ENCODE peak calls at places on chromosomes 2 and 18, in four cellular contexts. One of them, this sample, is unnamed. For H3K4me1, the result is how much of the 10 kb centered on the place peaks cover.

GRCh38 chr2:27078267-27079194 is at the start of gene EMILIN1:
- DNase-seq in CD8-positive, alpha-beta T cell: no peak
- DNase-seq in suprapubic skin: peak
- DNase-seq in IMR-90: peak
- DNase-seq in this sample: no peak

GRCh38 chr18:9449580-9449979 is 25.7 kb upstream of the RALBP1 start:
- DNase-seq in CD8-positive, alpha-beta T cell: no peak
- DNase-seq in suprapubic skin: no peak
- DNase-seq in IMR-90: no peak
- DNase-seq in this sample: no peak

GRCh38 chr18:2337552-2338141 is 233.7 kb downstream of the METTL4 start:
- DNase-seq in suprapubic skin: no peak
- DNase-seq in IMR-90: peak
- DNase-seq in CD8-positive, alpha-beta T cell: peak
- DNase-seq in this sample: no peak

GRCh38 chr2:233418052-233418760 is 63.9 kb downstream of the DGKD start:
- DNase-seq in IMR-90: no peak
- DNase-seq in CD8-positive, alpha-beta T cell: no peak
- DNase-seq in suprapubic skin: peak
- DNase-seq in this sample: no peak

GRCh38 chr2:231321556-231322334 is 73.8 kb upstream of the B3GNT7 start:
- DNase-seq in IMR-90: no peak
- DNase-seq in CD8-positive, alpha-beta T cell: no peak
- DNase-seq in suprapubic skin: peak
- DNase-seq in this sample: no peak

GRCh38 chr2:156125018-156125417 is 207.5 kb downstream of the NR4A2 start:
- DNase-seq in IMR-90: no peak
- DNase-seq in CD8-positive, alpha-beta T cell: no peak
- DNase-seq in suprapubic skin: no peak
- DNase-seq in this sample: no peak

GRCh38 chr2:222859786-222860726 is 780 bp upstream of the ACSL3 start:
- DNase-seq in IMR-90: peak
- DNase-seq in suprapubic skin: no peak
- DNase-seq in CD8-positive, alpha-beta T cell: no peak
- DNase-seq in this sample: no peak

GRCh38 chr2:167196461-167197252 is 308.4 kb downstream of the XIRP2 start:
- DNase-seq in suprapubic skin: no peak
- DNase-seq in IMR-90: peak
- DNase-seq in CD8-positive, alpha-beta T cell: no peak
- DNase-seq in this sample: no peak

GRCh38 chr2:42047488-42048317 is at the start of gene PKDCC:
- DNase-seq in IMR-90: peak
- DNase-seq in CD8-positive, alpha-beta T cell: no peak
- DNase-seq in suprapubic skin: no peak
- DNase-seq in this sample: peak

GRCh38 chr2:3635171-3636008 is 22.6 kb upstream of the ALLC start:
- DNase-seq in suprapubic skin: peak
- DNase-seq in IMR-90: no peak
- DNase-seq in CD8-positive, alpha-beta T cell: no peak
- DNase-seq in this sample: no peak

GRCh38 chr2:62222674-62223073 is 26.8 kb downstream of the B3GNT2 start:
- DNase-seq in CD8-positive, alpha-beta T cell: no peak
- DNase-seq in IMR-90: no peak
- DNase-seq in suprapubic skin: no peak
- DNase-seq in this sample: no peak

GRCh38 chr18:21803495-21803894 is 62.9 kb downstream of the MIB1 start:
- DNase-seq in CD8-positive, alpha-beta T cell: no peak
- DNase-seq in IMR-90: peak
- DNase-seq in suprapubic skin: no peak
- DNase-seq in this sample: no peak

GRCh38 chr18:55658598-55658997 is 70.6 kb upstream of the TCF4 start:
- DNase-seq in IMR-90: no peak
- DNase-seq in CD8-positive, alpha-beta T cell: no peak
- DNase-seq in suprapubic skin: no peak
- DNase-seq in this sample: no peak

GRCh38 chr2:219512524-219513216 is 1.6 kb upstream of the ASIC4 start:
- DNase-seq in suprapubic skin: no peak
- DNase-seq in CD8-positive, alpha-beta T cell: no peak
- DNase-seq in IMR-90: no peak
- DNase-seq in this sample: no peak

GRCh38 chr2:200781626-200782025 is 30.1 kb upstream of the BZW1 start:
- DNase-seq in CD8-positive, alpha-beta T cell: no peak
- DNase-seq in suprapubic skin: no peak
- DNase-seq in IMR-90: no peak
- DNase-seq in this sample: no peak

GRCh38 chr2:235900631-235901030 is 267.6 kb downstream of the GBX2 start:
- DNase-seq in suprapubic skin: no peak
- DNase-seq in IMR-90: peak
- DNase-seq in CD8-positive, alpha-beta T cell: no peak
- DNase-seq in this sample: no peak

GRCh38 chr18:647304-647703 is 10.1 kb upstream of the TYMS start:
- DNase-seq in IMR-90: no peak
- DNase-seq in CD8-positive, alpha-beta T cell: no peak
- DNase-seq in suprapubic skin: no peak
- DNase-seq in this sample: no peak

GRCh38 chr18:650428-650858 is 7.0 kb upstream of the TYMS start:
- DNase-seq in CD8-positive, alpha-beta T cell: no peak
- DNase-seq in IMR-90: no peak
- DNase-seq in suprapubic skin: no peak
- DNase-seq in this sample: no peak

GRCh38 chr18:641224-641623 is 16.2 kb upstream of the TYMS start:
- DNase-seq in CD8-positive, alpha-beta T cell: no peak
- DNase-seq in IMR-90: no peak
- DNase-seq in suprapubic skin: no peak
- DNase-seq in this sample: no peak

GRCh38 chr18:649341-649740 is 8.1 kb upstream of the TYMS start:
- DNase-seq in CD8-positive, alpha-beta T cell: no peak
- DNase-seq in suprapubic skin: no peak
- DNase-seq in IMR-90: peak
- DNase-seq in this sample: no peak

GRCh38 chr18:644395-645004 is 13.0 kb upstream of the TYMS start:
- DNase-seq in IMR-90: no peak
- DNase-seq in suprapubic skin: no peak
- DNase-seq in CD8-positive, alpha-beta T cell: no peak
- DNase-seq in this sample: no peak
- H3K27ac ChIP-seq in IMR-90: no peak
- H3K27ac ChIP-seq in suprapubic skin: no peak
- H3K27ac ChIP-seq in CD8-positive, alpha-beta T cell: no peak
- H3K27ac ChIP-seq in this sample: no peak

GRCh38 chr2:189217546-189217945 is 38.0 kb upstream of the COL5A2 start:
- DNase-seq in suprapubic skin: no peak
- DNase-seq in CD8-positive, alpha-beta T cell: no peak
- DNase-seq in IMR-90: peak
- DNase-seq in this sample: no peak
- H3K4me1 ChIP-seq in suprapubic skin: under half
- H3K4me1 ChIP-seq in CD8-positive, alpha-beta T cell: under half
- H3K4me1 ChIP-seq in IMR-90: under half
- H3K4me1 ChIP-seq in this sample: under half

GRCh38 chr2:226758886-226759660 is 40.5 kb downstream of the IRS1 start:
- DNase-seq in CD8-positive, alpha-beta T cell: no peak
- DNase-seq in suprapubic skin: no peak
- DNase-seq in IMR-90: peak
- DNase-seq in this sample: no peak
- H3K27ac ChIP-seq in CD8-positive, alpha-beta T cell: no peak
- H3K27ac ChIP-seq in suprapubic skin: no peak
- H3K27ac ChIP-seq in IMR-90: peak
- H3K27ac ChIP-seq in this sample: no peak

DNA sequence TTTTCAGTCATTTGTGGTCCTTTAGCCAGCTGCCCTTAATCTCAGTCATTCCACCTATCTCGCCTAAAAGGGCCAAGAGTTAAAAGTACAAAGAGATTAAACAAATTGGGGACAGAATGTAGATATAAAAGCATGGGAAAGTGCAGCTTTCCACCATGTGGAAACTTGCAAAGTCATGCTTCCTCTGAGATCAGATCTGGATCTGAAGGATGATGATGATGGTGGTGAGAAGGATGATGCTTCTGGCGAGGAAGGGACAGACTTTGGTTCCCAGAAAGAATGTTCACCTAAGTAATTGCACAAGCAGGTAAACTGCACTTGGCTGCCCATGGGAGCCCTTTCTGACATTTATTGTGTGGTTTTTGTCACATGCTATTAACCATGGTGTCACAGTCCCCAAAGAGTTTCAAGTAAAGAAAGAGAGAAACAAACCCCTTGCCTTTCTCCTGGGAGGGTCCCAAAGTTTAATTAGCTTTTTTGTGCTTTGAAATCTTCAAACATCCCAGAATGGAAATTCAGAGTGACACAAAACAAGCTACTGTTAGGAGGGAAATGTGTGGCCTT is 34.7 kb downstream of the KLF7 start:
- DNase-seq in suprapubic skin: no peak
- DNase-seq in IMR-90: no peak
- DNase-seq in CD8-positive, alpha-beta T cell: no peak
- DNase-seq in this sample: no peak
- H3K4me1 ChIP-seq in suprapubic skin: under half
- H3K4me1 ChIP-seq in IMR-90: under half
- H3K4me1 ChIP-seq in CD8-positive, alpha-beta T cell: under half
- H3K4me1 ChIP-seq in this sample: under half

DNA sequence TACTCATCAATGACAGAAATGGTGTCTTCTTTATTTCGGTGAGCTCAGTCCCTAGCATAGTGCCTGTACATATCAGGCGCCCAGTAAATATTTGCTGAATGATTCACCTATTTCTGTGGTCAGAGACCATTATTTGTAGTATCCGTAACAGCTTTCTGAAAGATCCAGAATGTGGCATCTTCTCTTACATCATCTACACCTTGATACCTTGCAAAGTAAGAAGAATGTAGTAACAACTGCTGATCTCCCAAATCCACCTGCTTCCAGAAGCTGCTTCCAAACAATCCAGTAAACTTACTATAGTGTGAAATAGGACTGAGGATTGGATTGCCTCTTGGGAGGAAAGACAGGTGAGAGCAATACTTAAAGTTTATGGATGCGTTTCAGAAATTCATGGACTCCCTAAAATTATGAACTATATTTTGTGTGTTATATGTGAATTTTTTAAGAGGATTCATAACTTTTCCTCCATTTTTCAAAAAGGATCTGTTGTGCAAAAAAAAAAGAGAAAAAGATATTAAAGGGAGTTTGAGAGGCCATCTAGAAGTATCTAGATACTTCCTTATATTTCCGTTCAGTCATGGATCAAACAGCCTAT is 945 bp upstream of the ASXL2 start:
- DNase-seq in CD8-positive, alpha-beta T cell: no peak
- DNase-seq in suprapubic skin: no peak
- DNase-seq in IMR-90: peak
- DNase-seq in this sample: no peak
- H3K27ac ChIP-seq in CD8-positive, alpha-beta T cell: peak
- H3K27ac ChIP-seq in suprapubic skin: peak
- H3K27ac ChIP-seq in IMR-90: no peak
- H3K27ac ChIP-seq in this sample: peak

GRCh38 chr2:237689569-237690131 is 62.3 kb downstream of the LRRFIP1 start:
- DNase-seq in suprapubic skin: no peak
- DNase-seq in IMR-90: no peak
- DNase-seq in CD8-positive, alpha-beta T cell: no peak
- DNase-seq in this sample: no peak

GRCh38 chr2:237691200-237691907 is 64.0 kb downstream of the LRRFIP1 start:
- DNase-seq in CD8-positive, alpha-beta T cell: no peak
- DNase-seq in suprapubic skin: peak
- DNase-seq in IMR-90: no peak
- DNase-seq in this sample: no peak

GRCh38 chr2:237693281-237694039 is 66.1 kb downstream of the LRRFIP1 start:
- DNase-seq in suprapubic skin: no peak
- DNase-seq in IMR-90: peak
- DNase-seq in CD8-positive, alpha-beta T cell: no peak
- DNase-seq in this sample: no peak

GRCh38 chr2:237692601-237693079 is 65.3 kb downstream of the LRRFIP1 start:
- DNase-seq in CD8-positive, alpha-beta T cell: no peak
- DNase-seq in suprapubic skin: peak
- DNase-seq in IMR-90: no peak
- DNase-seq in this sample: no peak

GRCh38 chr2:237691908-237692600 is 64.7 kb downstream of the LRRFIP1 start:
- DNase-seq in IMR-90: peak
- DNase-seq in CD8-positive, alpha-beta T cell: peak
- DNase-seq in suprapubic skin: peak
- DNase-seq in this sample: peak
- H3K4me1 ChIP-seq in IMR-90: under half
- H3K4me1 ChIP-seq in CD8-positive, alpha-beta T cell: half or more
- H3K4me1 ChIP-seq in suprapubic skin: half or more
- H3K4me1 ChIP-seq in this sample: half or more

GRCh38 chr2:126973745-126974144 is 75.1 kb downstream of the TEX51 start:
- DNase-seq in suprapubic skin: no peak
- DNase-seq in CD8-positive, alpha-beta T cell: no peak
- DNase-seq in IMR-90: no peak
- DNase-seq in this sample: no peak

GRCh38 chr2:126970583-126970982 is 71.9 kb downstream of the TEX51 start:
- DNase-seq in IMR-90: no peak
- DNase-seq in suprapubic skin: no peak
- DNase-seq in CD8-positive, alpha-beta T cell: no peak
- DNase-seq in this sample: no peak

GRCh38 chr2:126972272-126972626 is 73.6 kb downstream of the TEX51 start:
- DNase-seq in CD8-positive, alpha-beta T cell: no peak
- DNase-seq in suprapubic skin: no peak
- DNase-seq in IMR-90: no peak
- DNase-seq in this sample: no peak

GRCh38 chr2:126971162-126971480 is 72.4 kb downstream of the TEX51 start:
- DNase-seq in CD8-positive, alpha-beta T cell: no peak
- DNase-seq in suprapubic skin: no peak
- DNase-seq in IMR-90: no peak
- DNase-seq in this sample: no peak

DNA sequence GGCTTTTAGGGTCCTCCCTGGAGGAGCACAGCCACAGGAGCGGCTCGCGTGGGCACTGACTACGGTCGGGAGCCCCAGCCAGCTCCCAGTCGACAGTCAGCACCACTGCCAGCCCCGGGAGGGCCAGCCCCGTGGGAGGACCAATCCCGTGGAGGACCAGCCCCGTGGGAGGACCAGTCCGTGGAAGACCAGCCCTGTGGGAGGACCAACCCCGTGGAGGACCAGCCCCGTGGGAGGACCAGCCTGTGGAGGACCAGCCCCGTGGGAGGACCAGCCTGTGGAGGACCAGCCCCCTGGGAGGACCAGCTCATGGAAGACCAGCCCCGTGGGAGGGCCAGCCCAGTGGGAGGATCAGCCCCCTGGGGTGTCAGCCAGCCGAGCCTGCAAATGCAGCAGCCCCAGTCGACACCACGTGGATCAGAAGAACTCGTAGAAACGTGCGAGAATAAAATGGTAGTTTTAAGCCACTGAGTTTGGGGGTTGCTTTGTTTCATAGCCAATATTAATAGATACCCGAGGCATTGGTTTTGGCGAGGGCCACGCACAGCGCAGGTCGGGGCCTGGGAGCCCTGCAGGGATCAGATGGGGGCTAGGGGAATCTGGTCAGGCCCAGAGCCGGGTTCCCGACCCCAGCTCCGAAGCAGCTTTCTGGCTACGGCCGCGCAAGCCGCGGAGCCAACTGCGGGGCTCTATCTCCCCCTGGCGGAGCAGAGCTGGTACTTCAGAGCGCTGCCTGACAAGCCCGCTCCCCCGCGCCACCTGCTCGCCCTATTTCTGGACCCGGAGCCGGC is 73.0 kb downstream of the TEX51 start:
- DNase-seq in IMR-90: peak
- DNase-seq in suprapubic skin: no peak
- DNase-seq in CD8-positive, alpha-beta T cell: peak
- DNase-seq in this sample: peak
- H3K27ac ChIP-seq in IMR-90: no peak
- H3K27ac ChIP-seq in suprapubic skin: no peak
- H3K27ac ChIP-seq in CD8-positive, alpha-beta T cell: no peak
- H3K27ac ChIP-seq in this sample: no peak